ENCODE peak calls at places on chromosomes 11 and 22, in seven cellular contexts. E is cardiac muscle cell; A is CD4-positive, CD25-positive, alpha-beta regulatory T cell; D is colonic mucosa; Z is lower lobe of right lung; X is left ventricle myocardium inferior; H is heart left ventricle. Y is an unnamed sample.

GRCh38 chr11:88603499-88603898 is 266.0 kb upstream of the CTSC start:
- DNase-seq in H (no peak), Z (no peak), E (no peak), X (no peak), A (no peak), D (no peak), Y (no peak)

GRCh38 chr11:2913029-2913431 is 16.2 kb downstream of the PHLDA2 start:
- DNase-seq in X (no peak), Z (no peak), A (no peak), E (no peak), H (no peak), D (no peak), Y (no peak)

GRCh38 chr11:122422707-122423106 is 232.8 kb upstream of the UBASH3B start:
- DNase-seq in Z (no peak), A (no peak), H (no peak), D (no peak), X (no peak), E (no peak), Y (no peak)

GRCh38 chr11:106608677-106609076 is 409.6 kb downstream of the GUCY1A2 start:
- DNase-seq in Z (no peak), H (no peak), A (no peak), E (no peak), X (no peak), D (no peak), Y (no peak)

GRCh38 chr11:2827256-2827655 is 58.3 kb downstream of the CDKN1C start:
- DNase-seq in D (no peak), A (no peak), H (no peak), X (peak; percentile 15), Z (peak; percentile 19), E (no peak), Y (no peak)

GRCh38 chr11:96061730-96062524 is 138.0 kb upstream of the MTMR2 start:
- DNase-seq in X (no peak), D (no peak), A (peak; percentile 63), E (peak; percentile 9), H (no peak), Z (no peak), Y (peak; percentile 38)

GRCh38 chr11:58579192-58580129 is 598 bp downstream of the ZFP91 start:
- DNase-seq in E (peak; percentile 94), D (peak; percentile 96), A (peak; percentile 94), X (peak; percentile 93), H (peak; percentile 94), Z (peak; percentile 94), Y (peak; percentile 90)

GRCh38 chr22:22897947-22898346 is 10.3 kb downstream of the IGLL5 start:
- DNase-seq in A (no peak), Z (no peak), D (no peak), H (no peak), E (no peak), X (no peak), Y (no peak)

GRCh38 chr22:28892175-28892731 is 8.9 kb downstream of the ZNRF3 start:
- DNase-seq in H (no peak), D (no peak), A (no peak), X (no peak), E (peak; percentile 66), Z (no peak), Y (no peak)
- H3K4me3 ChIP-seq in H (no peak overlapping the region), D (no peak overlapping the region), A (no peak overlapping the region), X (no peak overlapping the region), E (no peak overlapping the region), Z (no peak overlapping the region), Y (no peak overlapping the region)

GRCh38 chr22:35313311-35314121 is 13.8 kb downstream of the TOM1 start:
- DNase-seq in H (peak; percentile 46), Z (no peak), E (peak; percentile 55), A (peak; percentile 75), X (peak; percentile 70), D (no peak), Y (no peak)

GRCh38 chr22:35311551-35311999 is 11.9 kb downstream of the TOM1 start:
- DNase-seq in A (no peak), E (no peak), X (no peak), Z (no peak), D (peak; percentile 26), H (no peak), Y (no peak)

GRCh38 chr22:35312198-35313059 is 12.7 kb downstream of the TOM1 start:
- DNase-seq in A (no peak), E (peak; percentile 40), H (no peak), X (no peak), D (peak; percentile 79), Z (no peak), Y (no peak)

GRCh38 chr22:35308480-35308945 is 8.8 kb downstream of the TOM1 start:
- DNase-seq in A (peak; percentile 54), H (no peak), Z (no peak), E (no peak), D (no peak), X (no peak), Y (peak; percentile 24)

GRCh38 chr22:35310556-35311550 is 11.2 kb downstream of the TOM1 start:
- DNase-seq in Z (no peak), E (no peak), X (no peak), A (peak; percentile 68), D (peak; percentile 80), H (no peak), Y (no peak)
- H3K4me1 ChIP-seq in Z (peaks cover 71% of the 10 kb centered on the region), E (peaks cover 42% of the 10 kb centered on the region), X (peaks cover 97% of the 10 kb centered on the region), A (peaks cover 95% of the 10 kb centered on the region), D (peaks cover 39% of the 10 kb centered on the region), H (peaks cover 79% of the 10 kb centered on the region), Y (peaks cover 33% of the 10 kb centered on the region)

DNA sequence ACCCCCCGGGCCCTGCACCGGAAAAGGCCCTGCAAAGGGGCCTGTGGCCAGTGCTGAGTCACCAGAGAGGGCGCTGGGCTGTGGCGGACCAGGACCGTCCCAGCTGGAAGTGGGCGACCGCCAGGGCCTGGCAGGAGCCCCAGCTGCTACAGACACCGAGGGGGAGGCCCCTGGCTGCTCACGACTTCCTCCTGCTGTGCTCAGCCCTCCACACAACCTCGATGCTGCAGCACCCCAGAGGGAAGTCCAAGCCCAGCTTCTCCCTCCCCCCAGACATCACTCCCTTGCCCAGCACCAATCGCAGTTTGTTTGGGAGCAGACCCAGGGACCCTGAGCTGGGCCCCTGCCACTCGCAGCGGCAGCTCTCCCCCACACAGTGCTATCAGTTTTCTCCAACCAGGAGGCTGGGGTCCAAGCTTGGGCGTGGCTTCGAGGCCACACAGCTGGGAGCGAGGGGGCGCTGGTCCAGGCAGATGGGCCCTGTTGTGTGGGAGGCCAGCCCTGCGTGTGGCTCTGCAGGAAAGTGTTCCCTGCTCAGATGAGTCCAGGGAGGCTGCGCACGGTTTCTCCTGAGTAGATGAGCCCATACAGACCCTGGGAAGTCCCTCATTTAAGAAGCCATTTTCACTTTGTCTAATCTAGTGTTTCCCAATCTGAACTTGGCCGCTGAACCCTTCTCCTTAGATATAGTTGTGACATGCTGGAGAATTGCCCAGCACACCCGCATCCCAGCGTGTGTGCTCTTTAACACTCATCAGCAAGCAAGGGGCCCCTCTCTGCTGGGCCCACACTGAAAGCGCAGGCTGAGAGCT is 5.6 kb upstream of the SH3BP1 start:
- DNase-seq in Z (peak; percentile 89), E (peak; percentile 88), X (peak; percentile 90), D (peak; percentile 74), A (peak; percentile 76), H (peak; percentile 90), Y (peak; percentile 31)
- H3K4me3 ChIP-seq in Z (peak overlapping the region; percentile 20), E (no peak overlapping the region), X (peak overlapping the region; percentile 44), D (no peak overlapping the region), A (peak overlapping the region; percentile 59), H (peak overlapping the region; percentile 6), Y (peak overlapping the region; percentile 53)

DNA sequence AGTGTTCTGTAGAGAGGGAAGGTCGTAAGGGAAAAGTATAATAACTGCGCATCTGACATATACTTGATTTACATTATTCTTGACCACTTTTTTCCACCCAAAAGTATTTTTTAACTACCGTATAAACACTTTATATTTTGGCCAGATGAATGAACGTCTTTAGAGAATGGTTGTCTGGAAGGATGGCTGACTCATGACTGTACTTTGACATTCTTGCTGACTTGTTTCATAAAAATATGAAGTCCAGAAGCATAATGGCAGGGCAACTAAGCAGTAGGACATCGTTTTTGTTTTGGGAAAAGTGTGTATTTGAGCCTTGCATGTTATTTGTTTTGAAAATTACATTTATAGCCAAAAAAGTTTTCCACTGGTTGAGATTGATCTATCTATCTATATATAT is 110.0 kb downstream of the OSBP2 start:
- DNase-seq in D (no peak), Z (no peak), X (no peak), H (no peak), A (no peak), E (no peak), Y (no peak)
- H3K4me1 ChIP-seq in D (peaks cover 11% of the 10 kb centered on the region), Z (peaks cover 13% of the 10 kb centered on the region), X (peaks cover 15% of the 10 kb centered on the region), H (peaks cover 14% of the 10 kb centered on the region), A (peaks cover 6% of the 10 kb centered on the region), E (peaks cover 3% of the 10 kb centered on the region), Y (no peaks in the 10 kb centered on the region)

GRCh38 chr22:48407256-48407955 is 1420.3 kb downstream of the BRD1 start:
- DNase-seq in D (no peak), X (no peak), A (no peak), H (no peak), E (no peak), Z (no peak), Y (no peak)
- H3K4me3 ChIP-seq in D (no peak overlapping the region), X (no peak overlapping the region), A (no peak overlapping the region), H (no peak overlapping the region), E (no peak overlapping the region), Z (no peak overlapping the region), Y (no peak overlapping the region)

GRCh38 chr11:128752379-128752778 is 58.5 kb downstream of the FLI1 start:
- DNase-seq in E (no peak), A (no peak), X (no peak), D (no peak), H (no peak), Z (no peak), Y (no peak)
- H3K4me1 ChIP-seq in E (no peaks in the 10 kb centered on the region), A (peaks cover 40% of the 10 kb centered on the region), X (peaks cover 32% of the 10 kb centered on the region), D (no peaks in the 10 kb centered on the region), H (peaks cover 20% of the 10 kb centered on the region), Z (peaks cover 16% of the 10 kb centered on the region), Y (peaks cover 36% of the 10 kb centered on the region)

GRCh38 chr11:76259299-76259908 is 53.1 kb upstream of the WNT11 start:
- DNase-seq in E (no peak), Z (no peak), X (no peak), A (no peak), H (no peak), D (no peak), Y (no peak)

GRCh38 chr11:76263166-76263565 is 56.9 kb upstream of the WNT11 start:
- DNase-seq in D (no peak), E (no peak), H (no peak), X (no peak), A (no peak), Z (no peak), Y (no peak)

GRCh38 chr11:76263657-76264056 is 57.4 kb upstream of the WNT11 start:
- DNase-seq in D (no peak), H (no peak), A (no peak), X (no peak), E (no peak), Z (no peak), Y (no peak)

GRCh38 chr11:76257040-76257730 is 50.9 kb upstream of the WNT11 start:
- DNase-seq in A (no peak), E (peak; percentile 25), D (no peak), H (no peak), X (no peak), Z (no peak), Y (no peak)

GRCh38 chr11:76260296-76260695 is 54.0 kb upstream of the WNT11 start:
- DNase-seq in A (no peak), E (no peak), D (no peak), H (no peak), Z (no peak), X (no peak), Y (no peak)
- H3K4me3 ChIP-seq in A (no peak overlapping the region), E (no peak overlapping the region), D (no peak overlapping the region), H (no peak overlapping the region), Z (no peak overlapping the region), X (no peak overlapping the region), Y (no peak overlapping the region)